ENCODE peak calls at places on chromosomes 13 and 19, in nine cellular contexts. E is uterus, A is A549, J is H1, S is lower leg skin, M is ovary, T is heart left ventricle, P is H54, Y is thyroid gland. Z is an unnamed sample.

GRCh38 chr13:114044486-114044885 is 70.6 kb upstream of the C13orf46 start:
- DNase-seq in E (peak), P (no peak), J (no peak), Y (no peak), T (no peak), M (no peak), S (no peak), A (no peak), Z (peak)

GRCh38 chr13:114279146-114279545 is 2.3 kb upstream of the UPF3A start:
- DNase-seq in J (no peak), M (no peak), T (no peak), A (no peak), Y (no peak), S (no peak), E (no peak), P (no peak), Z (no peak)

GRCh38 chr13:21395953-21396352 is 63.1 kb downstream of the ZDHHC20 start:
- DNase-seq in E (no peak), Y (no peak), T (no peak), P (no peak), S (no peak), A (no peak), M (no peak), J (no peak), Z (no peak)

GRCh38 chr13:79404985-79405384 is 1.1 kb downstream of the RBM26 start:
- DNase-seq in Y (no peak), A (no peak), T (no peak), S (no peak), P (no peak), M (no peak), E (no peak), J (no peak), Z (no peak)

GRCh38 chr13:40774672-40775071 is 3.7 kb upstream of the MRPS31 start:
- DNase-seq in J (no peak), S (no peak), E (no peak), P (no peak), A (no peak), Y (no peak), M (no peak), T (no peak), Z (no peak)

GRCh38 chr13:112169941-112170822 is 103.2 kb downstream of the SOX1 start:
- DNase-seq in Y (no peak), T (no peak), M (no peak), S (peak), E (no peak), P (no peak), A (no peak), J (no peak), Z (no peak)

GRCh38 chr13:112545866-112546265 is 42.1 kb downstream of the TUBGCP3 start:
- DNase-seq in S (no peak), P (peak), M (no peak), Y (no peak), A (no peak), T (no peak), E (no peak), J (no peak), Z (peak)

GRCh38 chr13:80340643-80341097 is 256 bp downstream of the SPRY2 start:
- DNase-seq in Y (no peak), P (no peak), J (no peak), A (no peak), S (no peak), M (no peak), T (no peak), E (no peak), Z (peak)

GRCh38 chr19:38683393-38684077 is 36.1 kb downstream of the ACTN4 start:
- DNase-seq in P (peak), M (peak), T (peak), S (peak), E (peak), A (peak), Y (peak), J (peak), Z (peak)

GRCh38 chr19:42076375-42076944 is 494 bp downstream of the ZNF574 start:
- DNase-seq in P (no peak), Y (no peak), M (no peak), A (peak), S (peak), T (no peak), E (no peak), J (no peak), Z (no peak)

GRCh38 chr13:95060120-95060519 is 241.1 kb downstream of the ABCC4 start:
- DNase-seq in P (no peak), S (no peak), Y (no peak), T (no peak), M (no peak), A (no peak), E (no peak), J (no peak), Z (no peak)

GRCh38 chr13:101258071-101258470 is 158.2 kb downstream of the NALCN start:
- DNase-seq in J (no peak), P (peak), A (peak), M (no peak), T (no peak), S (no peak), Y (no peak), E (no peak), Z (peak)

GRCh38 chr13:108662528-108662927 is 33.1 kb downstream of the MYO16 start:
- DNase-seq in S (no peak), T (no peak), E (no peak), P (no peak), A (no peak), M (no peak), J (no peak), Y (no peak), Z (no peak)

GRCh38 chr13:27138457-27139093 is 33.0 kb downstream of the USP12 start:
- DNase-seq in J (no peak), Y (no peak), S (no peak), P (no peak), A (no peak), T (no peak), E (no peak), M (no peak), Z (no peak)

GRCh38 chr19:53160350-53160749 is 1.5 kb upstream of the ZNF347 start:
- DNase-seq in A (no peak), P (no peak), S (no peak), Y (no peak), E (no peak), M (no peak), T (no peak), J (no peak), Z (no peak)

GRCh38 chr19:57667220-57667619 is 1.5 kb upstream of the ZSCAN4 start:
- DNase-seq in J (no peak), T (no peak), Y (no peak), S (no peak), M (no peak), E (no peak), A (no peak), P (no peak), Z (no peak)

GRCh38 chr19:29873024-29873800 is 61.4 kb downstream of the CCNE1 start:
- DNase-seq in P (peak), E (peak), S (peak), J (no peak), M (peak), T (no peak), Y (peak), A (peak), Z (no peak)

GRCh38 chr19:57887195-57887941 is 1.5 kb downstream of the ZNF814 start:
- DNase-seq in M (no peak), T (no peak), E (no peak), P (no peak), Y (peak), J (peak), A (no peak), S (peak), Z (no peak)

GRCh38 chr19:43300206-43300605 is 30.9 kb upstream of the PSG9 start:
- DNase-seq in A (no peak), M (no peak), Y (no peak), S (no peak), P (no peak), E (no peak), J (no peak), T (no peak), Z (no peak)

GRCh38 chr19:31838163-31838798 is 489.0 kb upstream of the TSHZ3 start:
- DNase-seq in E (no peak), Y (peak), A (no peak), T (no peak), M (peak), S (no peak), J (no peak), P (no peak), Z (no peak)

GRCh38 chr13:76969488-76970365 is 21.4 kb downstream of the ACOD1 start:
- DNase-seq in M (no peak), Y (no peak), J (no peak), E (no peak), A (no peak), S (no peak), P (no peak), T (no peak), Z (no peak)

GRCh38 chr19:54448037-54448773 is 794 bp upstream of the LENG8 start:
- DNase-seq in A (peak), Y (peak), S (peak), T (peak), J (no peak), M (peak), P (no peak), E (peak), Z (peak)

GRCh38 chr13:97648171-97648880 is 214.4 kb downstream of the RAP2A start:
- DNase-seq in P (no peak), M (no peak), E (no peak), T (no peak), Y (no peak), S (no peak), J (no peak), A (no peak), Z (no peak)

GRCh38 chr19:19488875-19489690 is 26.3 kb downstream of the TSSK6 start:
- DNase-seq in M (peak), A (peak), T (peak), E (peak), Y (peak), J (peak), P (peak), S (peak), Z (peak)

GRCh38 chr13:50518791-50519201 is 324.7 kb downstream of the DLEU7 start:
- DNase-seq in T (no peak), E (no peak), M (no peak), Y (peak), P (no peak), J (no peak), A (no peak), S (no peak), Z (peak)

GRCh38 chr19:5035817-5036732 is 67.2 kb downstream of the KDM4B start:
- DNase-seq in J (no peak), Y (no peak), E (no peak), T (no peak), A (no peak), P (no peak), S (no peak), M (no peak), Z (no peak)

GRCh38 chr19:46693760-46694159 is 23.2 kb downstream of the PRKD2 start:
- DNase-seq in E (no peak), Y (no peak), M (no peak), J (no peak), S (no peak), T (no peak), P (no peak), A (no peak), Z (no peak)

GRCh38 chr13:26228080-26228479 is 6.0 kb upstream of the RNF6 start:
- DNase-seq in T (no peak), J (no peak), S (no peak), A (no peak), P (no peak), M (no peak), Y (no peak), E (no peak), Z (no peak)

GRCh38 chr19:8204961-8205360 is 4.2 kb upstream of the CERS4 start:
- DNase-seq in J (no peak), A (no peak), M (no peak), T (no peak), P (no peak), Y (peak), S (no peak), E (no peak), Z (no peak)

GRCh38 chr19:37957176-37957575 is 50.2 kb downstream of the SIPA1L3 start:
- DNase-seq in M (no peak), S (no peak), P (no peak), T (no peak), A (no peak), J (no peak), E (no peak), Y (no peak), Z (no peak)

GRCh38 chr13:23889598-23890224 is 511 bp upstream of the MIPEP start:
- DNase-seq in P (no peak), A (no peak), S (no peak), J (no peak), E (no peak), M (no peak), T (no peak), Y (no peak), Z (no peak)

GRCh38 chr19:13959962-13960862 is 7.9 kb downstream of the DCAF15 start:
- DNase-seq in Y (no peak), P (no peak), S (no peak), E (no peak), M (no peak), A (peak), J (no peak), T (peak), Z (no peak)

GRCh38 chr19:12774588-12775555 is at the start of gene HOOK2:
- DNase-seq in J (no peak), M (peak), Y (peak), P (no peak), T (peak), S (peak), E (no peak), A (no peak), Z (no peak)

GRCh38 chr19:12778905-12779161 is 3.5 kb upstream of the HOOK2 start:
- DNase-seq in T (no peak), J (no peak), P (no peak), E (no peak), Y (no peak), M (no peak), S (no peak), A (no peak), Z (no peak)

GRCh38 chr19:12779162-12779993 is 4.0 kb upstream of the HOOK2 start:
- DNase-seq in P (no peak), T (peak), S (peak), E (peak), J (no peak), M (peak), A (no peak), Y (no peak), Z (peak)

GRCh38 chr19:12777217-12778019 is 2.1 kb upstream of the HOOK2 start:
- DNase-seq in S (peak), J (no peak), Y (peak), T (peak), P (peak), A (no peak), M (peak), E (peak), Z (peak)

GRCh38 chr19:12778020-12778904 is 2.9 kb upstream of the HOOK2 start:
- DNase-seq in S (peak), E (peak), Y (peak), P (no peak), A (no peak), J (no peak), T (peak), M (peak), Z (peak)
- TF ChIP-seq POLR2A in S (no peak), E (no peak), Y (no peak), P (peak), A (peak), J (no peak), T (no peak), M (peak), Z (peak)

GRCh38 chr19:48397263-48397635 is 3.8 kb downstream of the GRIN2D start:
- DNase-seq in Y (no peak), M (no peak), P (no peak), A (no peak), T (no peak), S (no peak), E (no peak), J (no peak), Z (no peak)

GRCh38 chr19:48398329-48399235 is 5.1 kb downstream of the GRIN2D start:
- DNase-seq in A (peak), Y (peak), T (peak), S (peak), J (peak), M (peak), P (no peak), E (peak), Z (peak)

GRCh38 chr19:48396871-48397176 is 3.4 kb downstream of the GRIN2D start:
- DNase-seq in M (no peak), A (no peak), S (no peak), Y (no peak), P (no peak), E (no peak), T (no peak), J (no peak), Z (no peak)

GRCh38 chr19:48396010-48396870 is 2.8 kb downstream of the GRIN2D start:
- DNase-seq in E (no peak), M (no peak), Y (no peak), J (no peak), A (no peak), P (no peak), S (no peak), T (no peak), Z (no peak)

DNA sequence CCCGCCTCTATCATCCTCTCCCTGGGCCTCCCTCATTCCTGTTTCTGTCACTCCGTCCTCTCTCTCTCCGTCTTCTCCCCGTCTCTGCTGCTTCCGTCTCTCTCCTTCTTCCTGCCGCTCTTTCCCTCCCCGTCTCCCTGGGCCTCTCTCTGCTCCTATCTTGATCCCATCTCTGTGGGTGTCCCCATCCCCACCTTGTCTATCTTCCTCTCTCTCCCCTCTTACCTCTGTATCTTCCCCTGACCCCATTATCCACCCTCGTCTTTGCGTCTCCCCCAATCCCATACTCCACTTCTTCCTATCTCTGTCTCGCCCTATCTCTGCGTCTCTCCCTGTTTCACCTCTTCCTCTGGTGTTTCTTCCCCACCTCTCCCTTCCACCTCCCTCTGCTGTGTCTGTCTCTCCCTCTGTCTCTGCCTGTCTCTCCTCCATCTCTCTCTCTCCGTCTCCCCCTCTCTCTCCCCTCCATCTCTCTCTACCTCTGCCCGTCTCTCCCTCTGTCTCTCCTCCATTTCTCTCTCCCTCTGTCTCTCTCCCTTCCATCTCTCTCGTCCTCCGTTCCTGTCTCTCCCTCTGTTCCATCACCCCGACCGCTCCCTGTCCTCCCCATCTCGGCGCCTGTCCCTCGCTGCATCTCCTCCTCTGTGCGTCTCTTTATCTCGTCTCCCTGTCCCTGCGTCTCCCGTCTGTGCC is 4.3 kb downstream of the GRIN2D start:
- DNase-seq in A (no peak), E (no peak), P (no peak), J (no peak), M (no peak), T (no peak), S (no peak), Y (no peak), Z (no peak)
- TF ChIP-seq POLR2A in A (peak), E (no peak), P (no peak), J (no peak), M (no peak), T (no peak), S (no peak), Y (no peak), Z (no peak)

DNA sequence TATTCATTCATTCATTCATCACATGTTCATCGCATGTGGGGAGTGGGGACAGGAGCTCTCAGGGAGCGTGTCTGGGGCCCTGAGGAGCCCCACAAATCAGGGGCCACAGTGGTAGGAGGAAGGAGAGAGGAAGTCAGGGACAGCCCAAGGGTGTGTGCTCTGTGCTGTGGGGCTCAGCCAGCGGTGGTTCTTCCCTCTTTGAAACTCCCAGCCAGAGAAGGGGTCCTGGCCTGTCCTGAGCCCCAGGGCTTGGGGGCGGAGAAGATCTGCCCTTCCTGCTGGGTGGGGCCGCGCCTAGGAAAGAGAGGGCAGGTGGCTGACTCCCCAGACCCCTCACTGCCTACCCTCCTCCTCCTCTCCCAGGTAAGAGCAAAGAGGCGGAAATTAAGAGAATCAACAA is 14.6 kb downstream of the AP2A1 start:
- DNase-seq in S (no peak), T (no peak), M (no peak), A (no peak), J (no peak), Y (no peak), E (no peak), P (no peak), Z (no peak)
- TF ChIP-seq POLR2A in S (no peak), T (no peak), M (no peak), A (no peak), J (no peak), Y (no peak), E (no peak), P (no peak), Z (no peak)

GRCh38 chr19:10289836-10290438 is at the start of gene ICAM5:
- DNase-seq in P (peak), M (peak), A (no peak), J (no peak), Y (no peak), S (peak), E (no peak), T (no peak), Z (peak)
- TF ChIP-seq POLR2A in P (no peak), M (no peak), A (no peak), J (no peak), Y (no peak), S (no peak), E (no peak), T (no peak), Z (no peak)

DNA sequence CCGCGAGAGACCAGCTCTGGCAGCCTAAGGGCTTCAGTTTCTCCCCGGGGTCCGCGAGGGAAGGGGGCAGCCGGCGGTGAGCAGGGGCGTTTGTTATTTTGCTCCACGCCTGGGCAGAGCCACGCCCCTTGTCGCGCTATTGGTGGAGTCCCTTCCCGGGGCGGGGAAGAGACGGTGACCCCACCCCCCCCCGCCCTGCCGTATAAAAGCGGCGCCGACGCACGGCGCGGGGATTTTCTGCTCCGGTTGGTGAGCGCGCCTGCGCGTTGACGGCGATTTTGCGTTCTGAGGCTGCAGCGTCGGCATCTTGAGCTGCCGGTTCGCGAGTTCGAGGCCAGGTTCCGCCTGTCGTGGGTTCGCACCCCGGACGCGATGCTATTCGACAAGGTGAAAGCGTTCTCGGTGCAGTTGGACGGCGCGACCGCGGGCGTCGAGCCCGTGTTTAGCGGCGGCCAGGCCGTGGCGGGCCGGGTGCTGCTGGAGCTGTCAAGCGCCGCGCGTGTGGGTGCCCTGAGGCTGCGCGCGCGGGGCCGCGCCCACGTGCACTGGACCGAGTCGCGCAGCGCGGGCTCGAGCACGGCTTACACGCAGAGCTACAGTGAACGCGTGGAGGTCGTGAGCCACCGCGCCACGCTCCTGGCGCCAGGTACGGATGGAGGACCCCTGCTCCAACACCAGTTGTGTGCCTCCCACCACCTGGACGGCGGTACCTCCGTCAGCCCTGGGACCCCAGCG is at the start of gene ARRDC2:
- DNase-seq in E (peak), P (peak), S (peak), M (peak), T (peak), A (no peak), Y (peak), J (peak), Z (peak)
- TF ChIP-seq POLR2A in E (peak), P (peak), S (no peak), M (no peak), T (peak), A (no peak), Y (no peak), J (peak), Z (peak)

GRCh38 chr13:43879323-43880181 is at the start of the genes CCDC122 and LACC1:
- DNase-seq in S (peak), T (peak), J (no peak), P (peak), M (peak), A (peak), Y (peak), E (peak), Z (peak)
- TF ChIP-seq POLR2A in S (peak), T (no peak), J (peak), P (peak), M (peak), A (peak), Y (peak), E (no peak), Z (peak)

Z was measured in IMR-90.